ENCODE peak calls at places on chromosomes 13 and 19, in eight cellular contexts. J is frontal cortex, M is lower leg skin, V is adipocyte, B is hepatocyte, U is lower lobe of right lung, C is HEK293T, P is LoVo. D is an unnamed sample.

GRCh38 chr13:99086869-99087129 is 108.9 kb upstream of the DOCK9 start:
- DNase-seq in P (peak), V (no peak), M (peak), U (peak), J (no peak), C (no peak), B (no peak), D (no peak)

GRCh38 chr19:15551183-15552004 is 43.1 kb downstream of the CYP4F22 start:
- DNase-seq in V (no peak), J (no peak), P (peak), C (peak), M (no peak), B (no peak), U (peak), D (peak)

GRCh38 chr13:20703785-20704458 is 423 bp downstream of the IL17D start:
- DNase-seq in M (peak), B (peak), P (peak), U (peak), J (peak), V (peak), C (peak), D (peak)

GRCh38 chr13:28754698-28755545 is 36.2 kb upstream of the SLC46A3 start:
- DNase-seq in M (no peak), J (no peak), C (no peak), P (peak), U (no peak), B (peak), V (no peak), D (no peak)

GRCh38 chr13:62704795-62705329 is 1289.2 kb upstream of the PCDH20 start:
- DNase-seq in U (no peak), M (no peak), P (no peak), B (no peak), J (no peak), C (peak), V (no peak), D (no peak)

GRCh38 chr19:16386619-16387240 is 62.1 kb downstream of the KLF2 start:
- DNase-seq in U (no peak), M (no peak), V (peak), P (peak), B (peak), C (peak), J (peak), D (no peak)

GRCh38 chr13:40777166-40777956 is 6.4 kb upstream of the MRPS31 start:
- DNase-seq in J (peak), M (no peak), B (peak), V (peak), C (peak), P (peak), U (no peak), D (no peak)

GRCh38 chr19:4059931-4060620 is 6.6 kb downstream of the ZBTB7A start:
- DNase-seq in V (no peak), B (peak), M (peak), J (no peak), C (no peak), P (no peak), U (peak), D (no peak)